ENCODE peak calls at places on chromosome 7, in nine cellular contexts. H is cardiac muscle cell, W is body of pancreas, X is PC-3, M is stomach, P is HCT116, N is heart right ventricle, Z is OCI-LY7, K is left lung. Q is an unnamed sample.

GRCh38 chr7:135098391-135098790 is 49.5 kb upstream of the TMEM140 start:
- DNase-seq in M (no peak), N (no peak), X (no peak), Z (no peak), K (no peak), W (no peak), P (no peak), H (no peak), Q (no peak)

GRCh38 chr7:50727072-50727471 is 55.6 kb downstream of the GRB10 start:
- DNase-seq in X (peak), P (no peak), M (no peak), H (no peak), K (no peak), Z (no peak), N (no peak), W (no peak), Q (no peak)

GRCh38 chr7:33895025-33895804 is 10.1 kb upstream of the BMPER start:
- DNase-seq in H (peak), X (peak), K (peak), P (peak), M (peak), W (peak), Z (peak), N (peak), Q (peak)

GRCh38 chr7:138066954-138067394 is 9.3 kb upstream of the AKR1D1 start:
- DNase-seq in P (no peak), H (no peak), Z (no peak), N (no peak), K (no peak), M (no peak), X (no peak), W (no peak), Q (no peak)

GRCh38 chr7:14850039-14850438 is 52.5 kb downstream of the DGKB start:
- DNase-seq in X (peak), H (no peak), K (no peak), M (no peak), W (no peak), N (no peak), Z (no peak), P (no peak), Q (no peak)

GRCh38 chr7:44211126-44211675 is 10.4 kb downstream of the YKT6 start:
- DNase-seq in M (no peak), H (no peak), K (no peak), P (no peak), N (no peak), W (no peak), Z (no peak), X (no peak), Q (no peak)

GRCh38 chr7:159125944-159126248 is 18.8 kb downstream of the VIPR2 start:
- DNase-seq in Z (no peak), X (no peak), N (no peak), M (peak), P (no peak), H (no peak), K (no peak), W (no peak), Q (no peak)

GRCh38 chr7:131616487-131616886 is 60.1 kb upstream of the PODXL start:
- DNase-seq in Z (no peak), H (no peak), X (no peak), N (no peak), W (no peak), K (no peak), M (no peak), P (no peak), Q (no peak)

GRCh38 chr7:121342631-121343030 is 13.8 kb downstream of the WNT16 start:
- DNase-seq in W (no peak), P (no peak), K (no peak), H (no peak), X (no peak), Z (no peak), M (no peak), N (no peak), Q (no peak)

GRCh38 chr7:30247546-30248386 is 36.6 kb upstream of the ZNRF2 start:
- DNase-seq in N (no peak), P (no peak), Z (peak), W (no peak), H (no peak), X (no peak), K (no peak), M (no peak), Q (no peak)

GRCh38 chr7:77565917-77566316 is 28.8 kb downstream of the PTPN12 start:
- DNase-seq in M (no peak), W (no peak), N (no peak), P (no peak), K (no peak), X (peak), H (no peak), Z (no peak), Q (no peak)

GRCh38 chr7:128322040-128322643 is 21.6 kb downstream of the RBM28 start:
- DNase-seq in H (peak), X (peak), P (no peak), W (no peak), Z (peak), N (no peak), M (no peak), K (no peak), Q (no peak)

GRCh38 chr7:30703756-30704155 is 21.5 kb upstream of the CRHR2 start:
- DNase-seq in N (no peak), M (no peak), K (no peak), Z (no peak), W (no peak), P (no peak), X (no peak), H (no peak), Q (no peak)

GRCh38 chr7:105202561-105203130 is 186.1 kb downstream of the SRPK2 start:
- DNase-seq in N (no peak), Z (no peak), W (no peak), X (no peak), M (no peak), P (no peak), H (no peak), K (no peak), Q (no peak)

GRCh38 chr7:37212051-37212450 is 236.6 kb downstream of the ELMO1 start:
- DNase-seq in N (no peak), W (no peak), M (no peak), X (no peak), H (no peak), Z (no peak), K (no peak), P (no peak), Q (no peak)

GRCh38 chr7:99004216-99004615 is 125.9 kb downstream of the TRRAP start:
- DNase-seq in M (no peak), X (no peak), Z (no peak), H (no peak), P (no peak), K (no peak), N (no peak), W (no peak), Q (no peak)

GRCh38 chr7:133054167-133054840 is 27.6 kb downstream of the CHCHD3 start:
- DNase-seq in W (no peak), M (no peak), P (no peak), H (no peak), K (no peak), Z (no peak), N (no peak), X (no peak), Q (no peak)

GRCh38 chr7:139875821-139876241 is 46.8 kb downstream of the TBXAS1 start:
- DNase-seq in M (no peak), Z (no peak), X (no peak), P (no peak), W (peak), K (no peak), H (no peak), N (no peak), Q (no peak)

GRCh38 chr7:2063562-2064360 is 169.0 kb downstream of the MAD1L1 start:
- DNase-seq in Z (no peak), W (no peak), K (no peak), P (no peak), X (peak), H (no peak), M (peak), N (peak), Q (peak)

GRCh38 chr7:135980665-135981180 is 3.6 kb upstream of the MTPN start:
- DNase-seq in Z (peak), K (peak), H (no peak), X (peak), M (peak), N (no peak), W (no peak), P (no peak), Q (no peak)

GRCh38 chr7:151157645-151158329 is 9.7 kb downstream of the GBX1 start:
- DNase-seq in N (no peak), H (no peak), W (no peak), X (peak), Z (no peak), P (no peak), K (no peak), M (no peak), Q (no peak)

GRCh38 chr7:16708980-16709379 is 44.6 kb upstream of the TSPAN13 start:
- DNase-seq in W (no peak), M (no peak), N (no peak), Z (no peak), P (no peak), X (peak), K (no peak), H (no peak), Q (no peak)

GRCh38 chr7:82506702-82507101 is 63.1 kb upstream of the CACNA2D1 start:
- DNase-seq in M (peak), N (peak), Z (no peak), P (no peak), H (no peak), K (no peak), W (no peak), X (no peak), Q (peak)

GRCh38 chr7:120658516-120658915 is 199.4 kb downstream of the TSPAN12 start:
- DNase-seq in W (no peak), X (no peak), Z (no peak), H (no peak), P (no peak), M (no peak), N (no peak), K (no peak), Q (no peak)

GRCh38 chr7:11331128-11332102 is 357.7 kb downstream of the PHF14 start:
- DNase-seq in W (no peak), M (no peak), Z (no peak), H (no peak), X (peak), K (no peak), N (no peak), P (no peak), Q (no peak)

GRCh38 chr7:144001543-144001942 is 1.4 kb downstream of the OR6B1 start:
- DNase-seq in Z (no peak), W (no peak), N (no peak), H (no peak), X (no peak), P (no peak), K (no peak), M (no peak), Q (no peak)

GRCh38 chr7:27689045-27689877 is 26.6 kb upstream of the HIBADH start:
- DNase-seq in X (peak), N (no peak), Z (peak), K (no peak), H (peak), M (no peak), P (no peak), W (peak), Q (no peak)

GRCh38 chr7:34739651-34740300 is 81.8 kb downstream of the NPSR1 start:
- DNase-seq in N (no peak), P (no peak), W (no peak), Z (no peak), X (no peak), K (no peak), M (no peak), H (no peak), Q (no peak)

GRCh38 chr7:66333443-66333842 is 128.3 kb downstream of the TPST1 start:
- DNase-seq in K (no peak), X (no peak), N (no peak), W (no peak), H (no peak), Z (no peak), P (no peak), M (no peak), Q (no peak)

GRCh38 chr7:37220664-37221063 is 228.0 kb downstream of the ELMO1 start:
- DNase-seq in P (no peak), M (no peak), H (no peak), X (no peak), Z (no peak), K (no peak), W (no peak), N (no peak), Q (no peak)

GRCh38 chr7:131619336-131620305 is 63.2 kb upstream of the PODXL start:
- DNase-seq in N (no peak), P (no peak), Z (no peak), W (no peak), X (peak), K (no peak), H (no peak), M (no peak), Q (no peak)

GRCh38 chr7:82729172-82730030 is 285.8 kb upstream of the CACNA2D1 start:
- DNase-seq in K (no peak), W (no peak), X (peak), M (no peak), N (no peak), H (peak), P (peak), Z (peak), Q (no peak)

GRCh38 chr7:69739182-69739581 is 140.9 kb downstream of the AUTS2 start:
- DNase-seq in P (no peak), M (no peak), Z (peak), W (peak), H (no peak), K (no peak), N (no peak), X (no peak), Q (no peak)

GRCh38 chr7:108589874-108590273 is 20.2 kb downstream of the DNAJB9 start:
- DNase-seq in W (no peak), X (no peak), N (no peak), P (no peak), K (no peak), Z (no peak), H (no peak), M (no peak), Q (no peak)

GRCh38 chr7:113548561-113548960 is 370.2 kb downstream of the PPP1R3A start:
- DNase-seq in Z (no peak), K (no peak), P (no peak), W (no peak), X (no peak), H (no peak), N (no peak), M (no peak), Q (no peak)

GRCh38 chr7:89339748-89340147 is 544.2 kb upstream of the TEX47 start:
- DNase-seq in H (no peak), P (no peak), X (no peak), Z (no peak), N (no peak), K (no peak), M (no peak), W (no peak), Q (no peak)

GRCh38 chr7:47080816-47081215 is 501.1 kb downstream of the TNS3 start:
- DNase-seq in K (no peak), M (no peak), X (no peak), H (no peak), W (no peak), Z (no peak), P (no peak), N (no peak), Q (no peak)

GRCh38 chr7:100694196-100694745 is at the start of gene GIGYF1:
- DNase-seq in X (peak), W (peak), M (peak), H (peak), K (peak), P (no peak), Z (peak), N (peak), Q (no peak)
- H3K27ac ChIP-seq in X (no peak), W (peak), M (peak), H (peak), K (peak), P (peak), Z (peak), N (peak), Q (peak)

DNA sequence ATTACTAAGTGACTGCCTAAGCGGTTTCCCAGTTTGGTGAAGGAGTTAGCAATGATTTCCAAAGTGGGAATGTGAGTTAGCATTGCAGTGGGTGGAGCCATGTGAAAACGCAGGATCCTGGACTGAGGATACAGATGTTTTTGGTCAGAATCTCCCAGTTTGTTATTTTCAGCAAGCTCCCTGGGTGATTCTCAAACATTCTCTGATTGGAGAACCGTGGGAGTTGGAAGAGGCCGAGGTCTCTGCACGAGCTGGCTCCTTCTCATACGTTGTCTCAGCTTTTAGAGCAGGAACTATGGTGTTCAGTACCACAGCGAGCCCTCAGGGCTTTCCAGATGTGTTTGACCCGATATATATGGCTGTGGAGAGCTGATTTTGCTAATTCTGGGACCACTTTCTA is 396.6 kb upstream of the NPVF start:
- DNase-seq in W (peak), X (no peak), Z (no peak), P (no peak), M (no peak), K (no peak), N (peak), H (no peak), Q (no peak)
- H3K4me3 ChIP-seq in W (no peak), X (no peak), Z (no peak), P (no peak), M (no peak), K (no peak), N (no peak), H (no peak), Q (no peak)

DNA sequence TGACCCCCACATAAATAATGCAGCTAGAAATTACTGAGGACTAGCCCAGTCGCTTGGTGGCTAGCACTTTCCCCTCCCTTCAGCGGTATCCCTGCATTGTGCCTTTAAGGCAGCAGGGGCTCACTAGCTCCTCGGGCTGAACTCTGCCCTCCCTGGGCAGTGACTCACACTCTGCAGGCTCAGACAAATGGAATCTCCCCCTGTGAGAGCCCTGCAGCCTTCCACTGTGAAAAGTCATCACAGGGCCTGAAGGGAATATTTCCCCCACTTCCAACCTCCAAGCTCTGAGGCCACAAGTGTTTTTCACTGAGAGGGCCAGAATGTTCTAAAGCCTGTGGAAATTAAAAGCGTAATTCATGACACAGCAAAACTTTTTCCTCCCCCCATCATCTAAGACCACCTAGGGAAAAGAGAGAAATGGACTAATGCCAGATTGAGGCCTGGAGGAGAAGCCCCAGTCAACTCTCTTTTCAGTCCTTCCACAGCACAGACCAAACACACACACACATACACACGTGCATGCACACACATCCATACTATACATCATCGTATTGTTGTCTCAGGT is 93.6 kb upstream of the COL1A2 start:
- DNase-seq in N (peak), K (peak), P (peak), M (peak), Z (no peak), W (peak), X (peak), H (peak), Q (no peak)
- TF ChIP-seq CTCF in N (no peak), K (no peak), P (no peak), M (no peak), Z (no peak), W (no peak), X (no peak), H (peak), Q (no peak)

GRCh38 chr7:149457766-149458165 is 3.1 kb downstream of the ZNF777 start:
- DNase-seq in M (no peak), H (no peak), X (no peak), N (no peak), K (no peak), W (no peak), Z (no peak), P (no peak), Q (no peak)
- H3K27ac ChIP-seq in M (no peak), H (no peak), X (no peak), N (no peak), K (no peak), W (no peak), Z (no peak), P (no peak), Q (no peak)

GRCh38 chr7:64883113-64883905 is 19.8 kb upstream of the ZNF273 start:
- DNase-seq in H (no peak), P (no peak), M (peak), W (no peak), K (no peak), N (no peak), X (no peak), Z (no peak), Q (no peak)
- H3K4me3 ChIP-seq in H (no peak), P (no peak), M (peak), W (no peak), K (peak), N (peak), X (no peak), Z (no peak), Q (peak)